ENCODE peak calls at places on chromosome 12, in four cellular contexts. C, F, B and Q are unnamed samples.

GRCh38 chr12:64780531-64781373 is 21.5 kb upstream of the GNS start:
- DNase-seq in C (peak), F (peak), B (no peak), Q (no peak)

GRCh38 chr12:64757778-64758177 is 1.4 kb downstream of the GNS start:
- DNase-seq in C (no peak), F (no peak), B (no peak), Q (no peak)

GRCh38 chr12:52175411-52176350 is 16.1 kb downstream of the KRT80 start:
- DNase-seq in C (no peak), F (no peak), B (no peak), Q (no peak)

GRCh38 chr12:103852498-103852992 is 11.5 kb upstream of the NT5DC3 start:
- DNase-seq in C (no peak), F (no peak), B (no peak), Q (no peak)

GRCh38 chr12:113142173-113142885 is 6.8 kb upstream of the RASAL1 start:
- DNase-seq in C (no peak), F (no peak), B (no peak), Q (no peak)

GRCh38 chr12:15049456-15050153 is 76.8 kb downstream of the PDE6H start:
- DNase-seq in C (no peak), F (no peak), B (no peak), Q (no peak)

GRCh38 chr12:124293286-124294003 is 1.4 kb upstream of the RFLNA start:
- DNase-seq in C (no peak), F (no peak), B (no peak), Q (no peak)

GRCh38 chr12:44837114-44837800 is 38.9 kb downstream of the NELL2 start:
- DNase-seq in C (no peak), F (no peak), B (no peak), Q (no peak)

GRCh38 chr12:112962561-112962960 is 15.8 kb upstream of the OAS2 start:
- DNase-seq in C (no peak), F (no peak), B (no peak), Q (peak)

GRCh38 chr12:65891219-65891618 is 66.9 kb downstream of the HMGA2 start:
- DNase-seq in C (no peak), F (no peak), B (no peak), Q (no peak)

GRCh38 chr12:93081810-93082165 is 152.7 kb upstream of the EEA1 start:
- DNase-seq in C (no peak), F (no peak), B (no peak), Q (no peak)
- H3K27ac ChIP-seq in C (no peak), F (peak), B (no peak), Q (no peak)

GRCh38 chr12:41188841-41189394 is 798 bp downstream of the PDZRN4 start:
- DNase-seq in C (no peak), F (no peak), B (no peak), Q (no peak)
- H3K27ac ChIP-seq in C (no peak), F (no peak), B (no peak), Q (peak)

GRCh38 chr12:26937443-26937862 is 328 bp downstream of the INTS13 start:
- DNase-seq in C (no peak), F (no peak), B (no peak), Q (no peak)

GRCh38 chr12:26936559-26937442 is 980 bp downstream of the INTS13 start:
- DNase-seq in C (no peak), F (no peak), B (no peak), Q (no peak)

GRCh38 chr12:26939192-26939832 is 1.0 kb downstream of the FGFR1OP2 start:
- DNase-seq in C (no peak), F (no peak), B (no peak), Q (no peak)

GRCh38 chr12:26938660-26939185 is 453 bp downstream of the FGFR1OP2 start:
- DNase-seq in C (no peak), F (no peak), B (peak), Q (no peak)

DNA sequence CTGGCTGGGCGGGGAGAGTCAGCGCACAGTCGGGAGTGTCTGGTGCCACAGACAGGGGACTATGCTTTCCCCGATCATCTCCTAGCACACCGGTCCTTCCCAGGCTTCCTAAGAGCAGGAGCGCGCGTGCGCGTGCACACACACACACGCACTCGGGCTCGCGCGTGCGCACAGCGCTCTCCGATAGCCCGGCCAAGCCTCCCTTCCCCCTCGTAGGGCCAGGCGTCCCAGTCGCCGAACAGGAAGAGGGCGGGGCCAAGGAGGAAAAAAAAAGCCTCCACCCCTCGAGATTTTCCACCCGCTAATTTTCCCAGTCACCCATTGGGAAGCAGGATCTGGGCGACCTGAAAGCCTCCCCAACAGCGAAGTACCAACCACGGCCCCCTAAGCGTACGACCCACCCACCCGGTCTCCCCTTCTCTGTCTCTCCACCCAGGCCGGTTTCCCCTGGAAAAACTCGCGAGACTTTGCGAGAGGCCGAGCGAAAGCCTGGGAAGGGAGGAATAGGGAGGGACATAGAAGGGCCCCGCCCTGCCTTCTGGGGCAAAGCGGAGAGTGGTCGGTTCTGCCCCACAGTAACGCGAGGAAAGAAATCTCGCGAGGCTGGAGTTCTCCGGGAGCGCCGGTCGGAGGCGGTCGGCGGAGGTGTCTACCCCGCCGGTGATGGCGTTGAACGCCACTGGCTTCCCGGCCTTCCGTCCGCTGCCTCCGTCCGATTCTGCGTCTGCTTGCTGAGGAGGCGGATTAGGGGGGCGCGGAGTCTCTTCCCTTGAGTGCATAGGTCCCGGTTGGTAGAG is at the start of the genes FGFR1OP2 and INTS13:
- DNase-seq in C (peak), F (peak), B (peak), Q (peak)
- H3K27ac ChIP-seq in C (peak), F (peak), B (peak), Q (peak)

GRCh38 chr12:54956322-54956721 is 28.2 kb downstream of the TESPA1 start:
- DNase-seq in C (no peak), F (no peak), B (no peak), Q (no peak)

GRCh38 chr12:54956818-54957641 is 27.5 kb downstream of the TESPA1 start:
- DNase-seq in C (no peak), F (no peak), B (no peak), Q (no peak)

GRCh38 chr12:54961190-54961589 is 23.4 kb downstream of the TESPA1 start:
- DNase-seq in C (no peak), F (no peak), B (no peak), Q (no peak)

GRCh38 chr12:54959291-54960018 is 25.1 kb downstream of the TESPA1 start:
- DNase-seq in C (no peak), F (no peak), B (no peak), Q (no peak)

GRCh38 chr12:54958048-54958658 is 26.4 kb downstream of the TESPA1 start:
- DNase-seq in C (no peak), F (peak), B (peak), Q (no peak)
- H3K27ac ChIP-seq in C (no peak), F (no peak), B (no peak), Q (no peak)

DNA sequence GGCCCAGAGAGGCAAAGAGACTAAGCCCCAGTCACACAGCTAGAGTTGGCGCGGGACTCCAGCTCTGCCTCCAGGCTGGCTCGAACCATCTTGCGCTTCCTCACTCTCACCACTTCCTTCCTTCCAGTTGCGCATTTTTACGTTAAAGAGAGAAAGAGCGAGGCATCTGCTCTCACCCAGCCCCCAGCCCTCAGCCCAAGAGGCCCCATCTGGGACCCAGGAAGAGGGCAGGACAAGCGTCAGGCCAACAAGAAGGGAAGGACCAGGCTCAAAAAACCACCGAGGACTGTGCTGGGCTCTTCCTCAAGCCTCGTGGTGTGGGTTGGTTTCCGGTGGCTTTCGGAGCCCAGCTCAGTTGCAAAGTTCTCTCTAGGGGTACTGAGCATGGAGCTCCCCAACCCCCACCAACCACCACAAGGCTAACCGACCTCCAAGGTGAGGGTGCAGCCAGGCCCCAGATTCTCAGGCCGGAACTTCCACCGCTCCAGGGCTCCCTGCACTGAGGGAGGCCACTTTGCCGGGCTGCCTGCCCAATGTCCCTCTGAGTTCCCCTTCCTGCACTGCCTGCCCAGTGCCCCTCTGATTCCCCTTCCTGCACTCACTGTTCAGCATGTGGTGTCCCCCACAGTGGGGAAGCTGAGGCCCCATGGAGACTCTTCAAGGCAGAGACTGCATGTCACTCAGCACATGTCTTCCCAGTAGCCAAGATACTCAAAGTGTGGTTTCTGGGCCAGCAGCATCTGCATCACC is 35.9 kb downstream of the TESC start:
- DNase-seq in C (no peak), F (no peak), B (no peak), Q (no peak)
- H3K27ac ChIP-seq in C (peak), F (no peak), B (no peak), Q (peak)

GRCh38 chr12:11731042-11731357 is 81.5 kb downstream of the ETV6 start:
- DNase-seq in C (no peak), F (no peak), B (no peak), Q (no peak)

GRCh38 chr12:11729439-11730150 is 80.1 kb downstream of the ETV6 start:
- DNase-seq in C (no peak), F (no peak), B (no peak), Q (no peak)

GRCh38 chr12:11729008-11729407 is 79.5 kb downstream of the ETV6 start:
- DNase-seq in C (no peak), F (no peak), B (no peak), Q (no peak)

GRCh38 chr12:11731455-11731854 is 82.0 kb downstream of the ETV6 start:
- DNase-seq in C (no peak), F (no peak), B (no peak), Q (no peak)

DNA sequence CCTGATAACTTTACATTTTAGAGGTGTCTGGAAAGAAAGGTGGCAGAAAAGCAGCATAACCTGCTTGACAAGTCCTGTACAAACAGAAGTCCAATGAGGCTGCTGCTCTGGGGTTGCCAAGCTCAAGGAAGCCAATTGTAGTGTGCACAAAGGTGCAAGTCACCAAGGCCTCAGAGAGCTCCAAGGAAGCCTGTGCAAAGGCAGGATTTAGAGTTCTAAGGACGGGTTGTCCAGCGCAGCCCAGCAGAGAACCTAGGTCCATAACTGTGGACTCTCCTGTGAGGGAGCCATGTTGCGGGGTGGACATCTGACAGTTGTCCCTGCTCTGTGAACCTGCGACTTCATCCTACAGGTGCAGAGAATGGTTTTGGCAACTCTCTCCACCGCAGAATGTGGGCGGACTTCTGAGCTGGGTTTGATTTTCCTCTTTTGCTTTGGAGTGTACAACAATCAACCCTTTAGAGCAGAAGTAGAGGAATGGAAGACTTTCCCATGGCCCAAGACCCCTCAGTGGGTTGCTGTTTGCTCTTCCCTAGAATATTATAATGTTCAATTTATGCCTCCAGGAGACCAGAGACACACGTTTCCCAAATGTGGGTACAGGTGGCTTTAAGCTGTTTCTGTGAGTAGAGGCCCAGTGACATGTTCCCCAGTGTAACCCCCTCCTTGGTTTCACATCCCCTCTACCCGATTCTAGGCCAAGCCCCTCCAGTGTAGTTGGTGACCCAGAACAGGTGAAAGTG is 81.0 kb downstream of the ETV6 start:
- DNase-seq in C (no peak), F (no peak), B (peak), Q (no peak)
- H3K27ac ChIP-seq in C (peak), F (no peak), B (peak), Q (peak)